ENCODE peak calls at places on chromosomes 12 and 14, in six cellular contexts. C is adrenal gland, T is sigmoid colon, H is esophagus squamous epithelium, Y is uterus, Z is breast epithelium. X is an unnamed sample.

GRCh38 chr12:132651444-132652100 is 33.0 kb downstream of the P2RX2 start:
- DNase-seq in C (no peak), T (no peak), H (no peak), Y (no peak), Z (no peak), X (no peak)

GRCh38 chr12:127677537-127678131 is 589.3 kb upstream of the TMEM132C start:
- DNase-seq in C (peak; percentile 89), T (peak; percentile 70), H (no peak), Y (peak; percentile 43), Z (no peak), X (peak; percentile 41)

GRCh38 chr14:104115691-104116543 is 22.5 kb upstream of the KIF26A start:
- DNase-seq in C (no peak), T (no peak), H (no peak), Y (peak; percentile 12), Z (peak; percentile 54), X (peak; percentile 59)

GRCh38 chr14:77654001-77654431 is 37.6 kb upstream of the SPTLC2 start:
- DNase-seq in C (no peak), T (no peak), H (no peak), Y (no peak), Z (no peak), X (no peak)

GRCh38 chr12:116368196-116369194 is 91.0 kb upstream of the MED13L start:
- DNase-seq in C (no peak), T (no peak), H (no peak), Y (no peak), Z (no peak), X (peak; percentile 80)

GRCh38 chr12:91877461-91878230 is 268.0 kb downstream of the BTG1 start:
- DNase-seq in C (no peak), T (no peak), H (no peak), Y (no peak), Z (no peak), X (no peak)

GRCh38 chr12:132908145-132909029 is 21.0 kb upstream of the CHFR start:
- DNase-seq in C (peak; percentile 94), T (peak; percentile 99), H (peak; percentile 80), Y (peak; percentile 98), Z (peak; percentile 97), X (peak; percentile 92)

GRCh38 chr12:121532503-121533390 is 48.1 kb downstream of the KDM2B start:
- DNase-seq in C (no peak), T (no peak), H (no peak), Y (no peak), Z (no peak), X (no peak)

GRCh38 chr12:108828774-108829173 is 28.6 kb downstream of the SSH1 start:
- DNase-seq in C (no peak), T (no peak), H (no peak), Y (no peak), Z (no peak), X (no peak)

GRCh38 chr14:74858022-74858421 is 17.9 kb downstream of the PROX2 start:
- DNase-seq in C (no peak), T (no peak), H (no peak), Y (no peak), Z (no peak), X (no peak)

GRCh38 chr12:85448548-85449139 is 168.6 kb downstream of the ALX1 start:
- DNase-seq in C (no peak), T (no peak), H (no peak), Y (no peak), Z (no peak), X (no peak)

GRCh38 chr14:20986811-20987210 is 3.0 kb upstream of the METTL17 start:
- DNase-seq in C (peak; percentile 68), T (no peak), H (no peak), Y (peak; percentile 52), Z (no peak), X (no peak)

GRCh38 chr12:49482095-49483051 is 56.5 kb upstream of the KCNH3 start:
- DNase-seq in C (no peak), T (no peak), H (no peak), Y (no peak), Z (no peak), X (no peak)

GRCh38 chr12:53786411-53786810 is 34.6 kb upstream of the CISTR start:
- DNase-seq in C (no peak), T (no peak), H (no peak), Y (no peak), Z (no peak), X (peak; percentile 28)

GRCh38 chr14:83568141-83568540 is 1961.8 kb upstream of the FLRT2 start:
- DNase-seq in C (no peak), T (no peak), H (no peak), Y (no peak), Z (no peak), X (no peak)

GRCh38 chr12:67697443-67697842 is 48.9 kb downstream of the DYRK2 start:
- DNase-seq in C (no peak), T (no peak), H (no peak), Y (no peak), Z (no peak), X (no peak)

GRCh38 chr12:124626841-124627502 is 59.6 kb upstream of the NCOR2 start:
- DNase-seq in C (peak; percentile 56), T (peak; percentile 87), H (no peak), Y (peak; percentile 70), Z (no peak), X (no peak)

GRCh38 chr12:2339022-2339431 is 286.2 kb downstream of the CACNA1C start:
- DNase-seq in C (no peak), T (no peak), H (no peak), Y (no peak), Z (no peak), X (no peak)

GRCh38 chr14:103281496-103282231 is 52.4 kb upstream of the EIF5 start:
- DNase-seq in C (peak; percentile 56), T (peak; percentile 82), H (no peak), Y (peak; percentile 72), Z (no peak), X (no peak)

GRCh38 chr14:70350078-70350477 is 9.4 kb downstream of the COX16 start:
- DNase-seq in C (no peak), T (no peak), H (no peak), Y (no peak), Z (no peak), X (no peak)

GRCh38 chr12:105911966-105912365 is 226.8 kb downstream of the NUAK1 start:
- DNase-seq in C (no peak), T (no peak), H (no peak), Y (no peak), Z (no peak), X (no peak)

GRCh38 chr12:52946334-52946733 is 2.6 kb upstream of the KRT18 start:
- DNase-seq in C (no peak), T (no peak), H (no peak), Y (no peak), Z (no peak), X (no peak)

GRCh38 chr12:22744197-22744596 is 119.2 kb downstream of the ETNK1 start:
- DNase-seq in C (no peak), T (no peak), H (no peak), Y (no peak), Z (no peak), X (no peak)

GRCh38 chr14:104580961-104581360 is 1.4 kb downstream of the C14orf180 start:
- DNase-seq in C (peak; percentile 55), T (peak; percentile 72), H (no peak), Y (peak; percentile 21), Z (peak; percentile 60), X (no peak)

GRCh38 chr12:32903318-32903717 is 6.7 kb upstream of the PKP2 start:
- DNase-seq in C (no peak), T (no peak), H (no peak), Y (no peak), Z (no peak), X (no peak)

GRCh38 chr12:32906407-32907165 is 10.0 kb upstream of the PKP2 start:
- DNase-seq in C (no peak), T (no peak), H (no peak), Y (no peak), Z (no peak), X (no peak)

GRCh38 chr12:32903763-32904162 is 7.2 kb upstream of the PKP2 start:
- DNase-seq in C (no peak), T (no peak), H (no peak), Y (no peak), Z (no peak), X (no peak)

GRCh38 chr12:32901553-32901952 is 5.0 kb upstream of the PKP2 start:
- DNase-seq in C (no peak), T (no peak), H (no peak), Y (no peak), Z (no peak), X (no peak)

GRCh38 chr12:32902287-32902996 is 5.9 kb upstream of the PKP2 start:
- DNase-seq in C (no peak), T (no peak), H (no peak), Y (no peak), Z (no peak), X (no peak)
- TF ChIP-seq POLR2A in C (no peak), T (no peak), H (no peak), Y (no peak), Z (no peak), X (no peak)

DNA sequence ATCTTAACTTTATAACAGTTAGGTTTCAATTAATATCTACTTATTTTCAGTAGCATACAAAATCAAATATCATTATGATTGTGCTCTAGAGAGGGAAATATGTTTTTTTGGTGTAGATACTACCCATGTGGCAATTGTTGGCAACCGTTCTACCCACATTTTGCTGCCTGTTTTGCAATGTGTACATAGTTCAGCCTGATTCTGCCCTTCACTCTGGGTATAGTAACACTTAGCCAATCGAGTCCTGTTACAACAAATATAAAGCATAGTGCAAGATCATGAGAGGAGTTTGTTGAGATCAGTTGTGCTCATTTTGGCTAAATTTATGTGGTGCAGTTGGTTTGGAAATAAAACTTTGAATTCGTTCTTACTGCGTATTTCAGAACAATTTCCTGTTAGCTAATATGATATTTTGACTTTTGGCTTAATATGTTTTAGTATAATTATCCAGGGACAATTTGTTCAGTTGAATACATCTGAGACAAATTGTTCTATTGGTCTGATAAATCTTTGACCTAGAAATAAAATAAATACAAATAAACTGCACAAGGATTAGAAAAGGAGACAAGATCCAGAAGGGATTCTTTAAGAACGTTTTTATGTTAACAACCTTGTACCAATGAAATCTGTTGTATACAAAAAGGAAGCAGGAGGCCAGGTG is 76.9 kb downstream of the ATF7IP start:
- DNase-seq in C (no peak), T (no peak), H (no peak), Y (no peak), Z (no peak), X (no peak)
- TF ChIP-seq CTCF in C (no peak), T (no peak), H (no peak), Y (no peak), Z (no peak), X (no peak)

DNA sequence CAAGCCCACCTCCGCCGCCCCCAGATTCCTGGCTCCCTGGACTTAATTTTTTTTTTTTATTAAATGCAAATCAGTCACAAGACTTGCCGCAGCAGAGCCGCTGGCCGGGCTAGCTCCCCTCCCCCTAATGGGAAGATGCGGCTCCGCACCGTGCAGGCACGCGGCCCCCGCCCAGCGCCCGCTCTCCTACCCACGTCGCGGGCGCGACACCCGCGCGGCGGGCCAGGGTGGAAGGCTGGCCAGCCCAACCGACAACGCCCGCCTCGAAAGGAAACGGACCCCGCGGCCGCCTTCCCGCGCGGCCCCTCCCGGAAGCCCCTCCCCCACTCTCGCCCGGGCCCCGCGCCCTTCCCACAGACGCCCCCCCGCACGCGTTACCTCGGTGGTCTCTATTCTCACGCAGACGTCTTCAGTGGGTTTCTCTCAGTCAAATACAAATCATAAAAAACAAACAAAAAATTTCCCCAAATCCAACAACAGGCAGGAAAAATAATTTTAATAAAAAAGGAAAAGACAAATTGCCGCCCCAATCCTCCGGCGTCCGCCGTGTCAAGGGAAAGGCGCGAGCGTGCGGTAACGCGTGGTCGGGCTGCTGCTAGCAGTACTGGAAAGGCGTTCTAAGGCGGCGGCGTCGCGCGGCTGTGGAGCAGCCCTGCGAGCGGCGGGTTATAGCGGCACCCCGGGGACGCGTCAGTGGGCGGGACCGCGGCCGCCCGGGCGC is at the start of gene SLC38A2:
- DNase-seq in C (peak; percentile 98), T (peak; percentile 99), H (peak; percentile 88), Y (peak; percentile 98), Z (peak; percentile 99), X (peak; percentile 93)
- TF ChIP-seq POLR2A in C (peak; percentile 100), T (peak; percentile 100), H (no peak), Y (peak; percentile 96), Z (peak; percentile 99), X (peak; percentile 95)

GRCh38 chr14:100363053-100363452 is 39.9 kb downstream of the SLC25A47 start:
- DNase-seq in C (no peak), T (no peak), H (no peak), Y (no peak), Z (no peak), X (no peak)
- TF ChIP-seq CTCF in C (no peak), T (no peak), H (no peak), Y (no peak), Z (no peak), X (no peak)